ENCODE peak calls at places on chromosomes 2 and 18, in four cellular contexts. B is right cardiac atrium; C is psoas muscle; U is effector memory CD8-positive, alpha-beta T cell. I is an unnamed sample.

GRCh38 chr2:142879191-142879590 is 1.7 kb downstream of the KYNU start:
- DNase-seq in U (no peak), C (no peak), B (no peak), I (no peak)

GRCh38 chr2:100427627-100428258 is 10.3 kb upstream of the CHST10 start:
- DNase-seq in B (peak), U (peak), C (peak), I (peak)

GRCh38 chr2:75710577-75711253 is at the start of gene GCFC2:
- DNase-seq in C (peak), B (peak), U (peak), I (peak)

GRCh38 chr2:230816735-230817134 is 48.0 kb upstream of the ITM2C start:
- DNase-seq in B (peak), C (peak), U (no peak), I (no peak)

GRCh38 chr2:231926761-231927565 is 767 bp upstream of the NPPC start:
- DNase-seq in C (no peak), B (no peak), U (no peak), I (peak)

GRCh38 chr2:12715258-12715865 is 1.4 kb upstream of the TRIB2 start:
- DNase-seq in U (no peak), B (no peak), C (no peak), I (no peak)

GRCh38 chr2:68548396-68548795 is 81.0 kb downstream of the APLF start:
- DNase-seq in C (no peak), U (no peak), B (no peak), I (no peak)

GRCh38 chr2:25165992-25166618 is 2.3 kb downstream of the POMC start:
- DNase-seq in B (peak), C (peak), U (peak), I (peak)

GRCh38 chr2:113116100-113116958 is 11.1 kb upstream of the IL1RN start:
- DNase-seq in C (no peak), U (no peak), B (no peak), I (no peak)

GRCh38 chr18:79399275-79400081 is 3.7 kb downstream of the NFATC1 start:
- DNase-seq in C (peak), B (peak), U (no peak), I (peak)

GRCh38 chr2:193806088-193806774 is 1611.5 kb upstream of the TMEFF2 start:
- DNase-seq in C (no peak), U (no peak), B (no peak), I (no peak)

GRCh38 chr2:43059183-43059897 is 167.1 kb downstream of the ZFP36L2 start:
- DNase-seq in B (peak), C (peak), U (peak), I (peak)

GRCh38 chr18:23487738-23488625 is 15.3 kb upstream of the RMC1 start:
- DNase-seq in B (no peak), C (no peak), U (no peak), I (peak)

I was measured in CD4-positive, alpha-beta memory T cell.